ENCODE peak calls at places on chromosomes 12 and 14, in five cellular contexts. N is HCT116, I is vagina, Z is MM.1S, Q is AG04450. J is an unnamed sample.

GRCh38 chr14:68775614-68776126 is 17.2 kb downstream of the ZFP36L1 start:
- DNase-seq in N (no peak), Q (no peak), I (no peak), Z (no peak), J (no peak)

GRCh38 chr14:31386271-31386670 is 34.1 kb downstream of the HEATR5A start:
- DNase-seq in Z (no peak), N (no peak), Q (no peak), I (no peak), J (no peak)

GRCh38 chr14:67982711-67983608 is 163.4 kb downstream of the RAD51B start:
- DNase-seq in Q (no peak), N (no peak), I (no peak), Z (no peak), J (no peak)

GRCh38 chr12:116043673-116044072 is 233.8 kb downstream of the MED13L start:
- DNase-seq in N (no peak), Z (no peak), Q (no peak), I (no peak), J (no peak)

GRCh38 chr12:105721051-105721825 is 390.7 kb downstream of the C12orf75 start:
- DNase-seq in N (no peak), Z (peak; percentile 63), I (no peak), Q (no peak), J (no peak)

GRCh38 chr12:43544703-43545102 is 7.3 kb downstream of the ADAMTS20 start:
- DNase-seq in Z (no peak), I (no peak), Q (no peak), N (no peak), J (no peak)

GRCh38 chr12:110776410-110776809 is 33.7 kb upstream of the PPP1CC start:
- DNase-seq in Q (no peak), N (no peak), I (no peak), Z (peak; percentile 84), J (peak; percentile 75)

GRCh38 chr12:94418517-94418916 is 41.1 kb downstream of the CEP83 start:
- DNase-seq in I (no peak), N (no peak), Z (no peak), Q (no peak), J (no peak)

GRCh38 chr12:53499261-53500118 is at the start of gene MAP3K12:
- DNase-seq in N (no peak), I (no peak), Q (no peak), Z (peak; percentile 56), J (peak; percentile 70)

GRCh38 chr14:66315548-66315947 is 170.6 kb upstream of the CCDC196 start:
- DNase-seq in I (no peak), N (no peak), Q (no peak), Z (no peak), J (no peak)

GRCh38 chr12:122886851-122887816 is 8.8 kb downstream of the VPS37B start:
- DNase-seq in Q (no peak), I (no peak), N (peak; percentile 81), Z (peak; percentile 86), J (peak; percentile 57)

GRCh38 chr14:74324945-74325361 is 22.2 kb upstream of the ABCD4 start:
- DNase-seq in Q (no peak), Z (peak; percentile 25), I (no peak), N (no peak), J (peak; percentile 59)

GRCh38 chr12:53431187-53431586 is 7.5 kb downstream of the AMHR2 start:
- DNase-seq in Z (no peak), I (no peak), N (no peak), Q (no peak), J (no peak)

GRCh38 chr14:103854822-103855733 is 7.7 kb upstream of the PPP1R13B start:
- DNase-seq in Q (no peak), N (no peak), I (no peak), Z (no peak), J (peak; percentile 38)

GRCh38 chr12:106783515-106783914 is 9.0 kb downstream of the RIC8B start:
- DNase-seq in Z (no peak), N (no peak), Q (no peak), I (no peak), J (no peak)

GRCh38 chr12:94558612-94559011 is 91.7 kb downstream of the TMCC3 start:
- DNase-seq in I (no peak), N (no peak), Q (no peak), Z (no peak), J (no peak)

GRCh38 chr12:113196996-113197395 is 11.5 kb downstream of the RITA1 start:
- DNase-seq in I (no peak), Z (peak; percentile 51), N (peak; percentile 63), Q (no peak), J (peak; percentile 90)

GRCh38 chr14:27114180-27114579 is 516.3 kb upstream of the NOVA1 start:
- DNase-seq in Q (no peak), I (no peak), N (no peak), Z (peak; percentile 46), J (no peak)

GRCh38 chr12:118549506-118550109 is 173.3 kb downstream of the SUDS3 start:
- DNase-seq in Q (no peak), I (peak; percentile 70), Z (no peak), N (no peak), J (no peak)

GRCh38 chr14:35287481-35288013 is 4.6 kb upstream of the PSMA6 start:
- DNase-seq in Z (no peak), N (no peak), Q (no peak), I (no peak), J (no peak)

GRCh38 chr12:91654087-91654486 is 471.5 kb upstream of the DCN start:
- DNase-seq in I (no peak), Z (no peak), Q (no peak), N (no peak), J (no peak)

GRCh38 chr12:128586630-128587029 is 237.1 kb downstream of the SLC15A4 start:
- DNase-seq in I (no peak), N (no peak), Z (no peak), Q (no peak), J (no peak)

GRCh38 chr12:120089105-120089504 is 27.4 kb downstream of the RAB35 start:
- DNase-seq in Z (no peak), N (no peak), Q (no peak), I (no peak), J (no peak)

GRCh38 chr12:9143137-9143536 is 27.4 kb upstream of the A2M start:
- DNase-seq in Q (no peak), I (no peak), Z (no peak), N (no peak), J (no peak)
- TF ChIP-seq CTCF in Q (no peak), I (no peak), Z (no peak), N (no peak), J (no peak)

DNA sequence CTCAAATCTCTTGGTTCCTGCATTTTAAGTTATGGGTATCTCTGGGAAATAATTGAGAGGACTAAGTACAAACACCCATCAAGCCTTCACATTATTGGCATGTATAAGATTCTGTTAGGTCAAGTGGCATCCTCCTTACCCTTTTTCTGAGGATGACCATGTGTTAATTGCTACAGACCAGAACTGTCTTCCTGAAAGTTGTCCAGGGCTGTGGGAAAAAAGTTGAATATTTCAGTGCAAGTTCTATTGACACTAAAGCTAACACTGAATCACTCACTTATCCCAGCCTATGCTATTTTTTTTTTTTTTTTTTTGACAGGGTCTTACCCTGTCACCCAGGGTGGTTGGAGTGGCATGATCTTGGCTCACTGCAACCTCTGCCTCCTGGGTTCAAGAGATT is 130.1 kb upstream of the HIF1A start:
- DNase-seq in Q (no peak), Z (no peak), N (no peak), I (no peak), J (no peak)
- TF ChIP-seq CTCF in Q (no peak), Z (no peak), N (no peak), I (no peak), J (no peak)

GRCh38 chr12:109134186-109134917 is 18.0 kb downstream of the ACACB start:
- DNase-seq in N (peak; percentile 27), Z (no peak), I (no peak), Q (no peak), J (peak; percentile 37)
- TF ChIP-seq CTCF in N (peak; percentile 79), Z (peak; percentile 65), I (peak; percentile 12), Q (peak; percentile 69), J (no peak)

DNA sequence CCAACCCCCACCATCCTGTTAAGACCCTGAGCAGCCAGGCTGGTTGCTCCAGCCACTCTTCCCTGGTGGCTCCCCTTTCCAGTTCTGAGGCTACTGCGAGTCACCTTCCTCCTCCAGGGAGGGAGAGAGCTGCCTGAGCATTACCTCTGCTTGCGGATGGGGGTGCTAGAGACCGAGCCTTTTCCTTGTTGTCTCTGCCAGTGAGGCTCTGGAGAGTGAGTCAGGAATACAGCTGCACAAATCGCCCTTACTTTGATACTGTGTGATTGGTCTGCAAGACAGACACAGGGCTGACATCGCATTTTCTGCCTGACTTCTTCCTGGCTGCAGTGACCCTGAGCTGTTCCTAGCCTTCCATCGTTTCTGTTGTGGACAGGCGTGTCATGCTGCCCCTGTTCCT is 94.3 kb downstream of the SLC25A47 start:
- DNase-seq in Q (peak; percentile 87), Z (no peak), I (no peak), N (peak; percentile 63), J (no peak)
- TF ChIP-seq CTCF in Q (peak; percentile 95), Z (no peak), I (peak; percentile 22), N (peak; percentile 90), J (no peak)

GRCh38 chr14:100828448-100828834 is 2.5 kb downstream of the MEG3 start:
- DNase-seq in Z (no peak), Q (no peak), I (no peak), N (no peak), J (no peak)

GRCh38 chr14:100827140-100827517 is 1.2 kb downstream of the MEG3 start:
- DNase-seq in Z (no peak), I (no peak), Q (no peak), N (no peak), J (no peak)

GRCh38 chr14:100825691-100826331 is at the start of gene MEG3:
- DNase-seq in I (no peak), Z (no peak), Q (peak; percentile 65), N (no peak), J (no peak)

GRCh38 chr14:100826371-100827139 is 637 bp downstream of the MEG3 start:
- DNase-seq in I (no peak), Q (no peak), Z (no peak), N (no peak), J (no peak)

GRCh38 chr14:100827751-100828447 is 2.0 kb downstream of the MEG3 start:
- DNase-seq in Z (no peak), N (no peak), Q (peak; percentile 46), I (no peak), J (no peak)
- TF ChIP-seq CTCF in Z (no peak), N (no peak), Q (peak; percentile 67), I (no peak), J (no peak)

GRCh38 chr12:58804749-58805148 is 115.6 kb downstream of the LRIG3 start:
- DNase-seq in I (no peak), N (peak; percentile 7), Q (no peak), Z (peak; percentile 30), J (no peak)
- TF ChIP-seq CTCF in I (no peak), N (peak; percentile 64), Q (peak; percentile 33), Z (peak; percentile 47), J (peak; percentile 27)

J was measured in GM13976.